ENCODE peak calls at places on chromosomes 6 and 20, in ten cellular contexts. I is mesendoderm, T is neuronal stem cell, M is fibroblast of lung, D is breast epithelium, V is right lobe of liver, H is right cardiac atrium, R is Peyer's patch, W is endothelial cell of umbilical vein, S is neural progenitor cell. Z is an unnamed sample.

GRCh38 chr6:75084872-75085381 is 120.9 kb downstream of the COL12A1 start:
- DNase-seq in T (peak), M (no peak), W (no peak), R (no peak), V (peak), I (peak), D (peak), S (peak), H (peak), Z (no peak)

GRCh38 chr6:117469356-117469755 is 13.1 kb upstream of the DCBLD1 start:
- DNase-seq in M (no peak), D (no peak), H (no peak), I (no peak), T (no peak), W (no peak), S (no peak), R (no peak), V (no peak), Z (no peak)

GRCh38 chr6:20707870-20708269 is 173.6 kb downstream of the CDKAL1 start:
- DNase-seq in I (no peak), M (no peak), S (no peak), R (no peak), V (no peak), T (no peak), W (no peak), D (no peak), H (no peak), Z (no peak)

GRCh38 chr20:63740070-63740500 is 509 bp downstream of the SLC2A4RG start:
- DNase-seq in H (peak), W (peak), I (peak), V (peak), T (peak), S (peak), M (peak), R (peak), D (no peak), Z (no peak)

GRCh38 chr6:22657341-22657985 is 88.1 kb downstream of the HDGFL1 start:
- DNase-seq in S (no peak), I (no peak), R (no peak), M (peak), W (no peak), H (no peak), T (no peak), D (no peak), V (no peak), Z (peak)

GRCh38 chr6:104566411-104566810 is 293.3 kb downstream of the HACE1 start:
- DNase-seq in H (no peak), V (no peak), W (peak), D (no peak), R (no peak), T (no peak), M (peak), I (no peak), S (no peak), Z (no peak)

GRCh38 chr6:113668712-113669408 is 188.3 kb upstream of the MARCKS start:
- DNase-seq in V (no peak), I (no peak), D (no peak), H (no peak), W (no peak), S (no peak), R (no peak), M (no peak), T (no peak), Z (no peak)

GRCh38 chr6:4612636-4613171 is 163.5 kb upstream of the CDYL start:
- DNase-seq in M (no peak), R (no peak), V (no peak), D (no peak), H (peak), I (no peak), W (no peak), T (no peak), S (no peak), Z (no peak)

GRCh38 chr6:89989742-89990141 is 95.5 kb downstream of the GJA10 start:
- DNase-seq in S (no peak), V (no peak), H (no peak), T (no peak), W (no peak), M (peak), R (no peak), I (peak), D (no peak), Z (no peak)

GRCh38 chr6:82248233-82248735 is 740 bp upstream of the IBTK start:
- DNase-seq in H (no peak), D (no peak), R (no peak), S (peak), I (peak), M (peak), T (no peak), W (no peak), V (no peak), Z (no peak)

GRCh38 chr6:46626228-46626909 is 26.2 kb downstream of the CYP39A1 start:
- DNase-seq in W (peak), R (no peak), T (peak), V (no peak), S (peak), M (no peak), I (peak), D (no peak), H (no peak), Z (no peak)

GRCh38 chr6:109449789-109450673 is 5.5 kb downstream of the MICAL1 start:
- DNase-seq in T (no peak), I (no peak), D (no peak), V (no peak), W (no peak), H (no peak), R (peak), M (no peak), S (no peak), Z (no peak)

GRCh38 chr6:32867559-32868256 is 13.7 kb downstream of the PSMB9 start:
- DNase-seq in D (no peak), I (no peak), T (no peak), H (no peak), R (no peak), S (no peak), M (no peak), V (no peak), W (no peak), Z (no peak)
- H3K27ac ChIP-seq in D (no peak), I (no peak), T (no peak), H (no peak), R (peak), S (no peak), M (no peak), V (no peak), W (no peak), Z (no peak)

GRCh38 chr6:99092009-99092408 is 144.3 kb upstream of the FBXL4 start:
- DNase-seq in H (no peak), V (no peak), T (no peak), R (no peak), W (no peak), S (no peak), D (no peak), I (no peak), M (no peak), Z (no peak)
- H3K27ac ChIP-seq in H (no peak), V (no peak), T (no peak), R (no peak), W (no peak), S (no peak), D (no peak), I (no peak), M (no peak), Z (no peak)

DNA sequence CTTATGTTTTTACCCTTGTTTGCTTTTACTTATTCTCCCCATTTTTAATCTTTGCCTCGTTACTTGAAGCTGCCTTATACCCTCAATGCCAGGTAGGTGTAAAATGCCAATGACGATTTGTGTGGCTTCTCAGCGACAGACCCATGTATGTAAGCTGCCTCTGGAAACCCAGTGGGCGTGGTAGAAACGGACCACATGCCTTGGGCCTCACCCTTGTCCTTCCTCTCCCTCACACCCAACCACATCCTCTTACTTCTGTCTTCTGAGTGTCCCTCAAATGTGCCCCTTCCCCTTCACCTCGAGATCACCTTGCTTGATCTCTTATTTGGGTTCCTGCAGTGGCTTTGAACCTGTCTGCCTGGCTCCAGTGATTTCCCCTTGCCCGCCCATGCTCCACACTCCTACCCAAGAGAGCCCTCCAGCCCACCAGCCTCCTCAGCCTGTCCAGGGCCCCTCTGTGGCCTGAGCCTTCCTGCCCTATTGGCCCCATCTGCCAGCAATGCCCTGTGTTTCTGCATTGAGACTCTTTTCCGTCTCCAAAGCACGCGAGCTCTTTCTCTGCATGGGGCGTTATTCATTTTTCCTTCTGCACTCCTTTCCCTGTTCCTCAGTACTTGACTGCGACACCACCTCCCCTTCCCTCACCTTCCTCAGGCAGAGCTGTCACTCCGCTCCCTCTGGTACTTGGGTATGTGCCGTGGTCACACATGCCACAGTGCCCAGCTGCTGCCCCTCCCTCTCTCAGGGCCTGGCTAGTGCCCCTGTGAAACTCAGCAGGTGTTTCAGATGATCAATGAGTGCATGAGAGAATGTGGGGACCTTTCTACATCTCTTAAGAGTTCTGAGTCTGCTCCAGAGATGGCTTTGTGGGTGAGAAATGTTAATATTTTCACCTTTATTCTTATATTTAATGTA is 115.4 kb downstream of the SLX4IP start:
- DNase-seq in H (no peak), M (no peak), D (no peak), S (no peak), T (no peak), I (no peak), V (no peak), R (no peak), W (no peak), Z (no peak)
- H3K27ac ChIP-seq in H (no peak), M (no peak), D (no peak), S (no peak), T (no peak), I (no peak), V (no peak), R (no peak), W (no peak), Z (no peak)

GRCh38 chr6:63789699-63790098 is 154.1 kb downstream of the PHF3 start:
- DNase-seq in V (no peak), R (no peak), I (no peak), W (no peak), M (no peak), D (no peak), H (no peak), S (no peak), T (no peak), Z (no peak)
- H3K27ac ChIP-seq in V (no peak), R (no peak), I (no peak), W (no peak), M (no peak), D (no peak), H (no peak), S (no peak), T (no peak), Z (no peak)

GRCh38 chr20:41221614-41222218 is 84.4 kb downstream of the PLCG1 start:
- DNase-seq in I (no peak), W (no peak), H (no peak), D (no peak), V (no peak), R (no peak), S (no peak), T (no peak), M (peak), Z (peak)

GRCh38 chr20:41217422-41217821 is 80.1 kb downstream of the PLCG1 start:
- DNase-seq in I (no peak), D (no peak), H (no peak), W (no peak), V (no peak), S (no peak), M (no peak), R (no peak), T (no peak), Z (no peak)

GRCh38 chr20:41218466-41218865 is 81.1 kb downstream of the PLCG1 start:
- DNase-seq in V (no peak), M (peak), T (no peak), D (no peak), S (no peak), W (no peak), I (no peak), H (no peak), R (no peak), Z (no peak)

GRCh38 chr20:41222299-41222698 is 85.0 kb downstream of the PLCG1 start:
- DNase-seq in S (no peak), W (no peak), M (peak), H (no peak), D (no peak), I (no peak), T (no peak), R (no peak), V (no peak), Z (no peak)

DNA sequence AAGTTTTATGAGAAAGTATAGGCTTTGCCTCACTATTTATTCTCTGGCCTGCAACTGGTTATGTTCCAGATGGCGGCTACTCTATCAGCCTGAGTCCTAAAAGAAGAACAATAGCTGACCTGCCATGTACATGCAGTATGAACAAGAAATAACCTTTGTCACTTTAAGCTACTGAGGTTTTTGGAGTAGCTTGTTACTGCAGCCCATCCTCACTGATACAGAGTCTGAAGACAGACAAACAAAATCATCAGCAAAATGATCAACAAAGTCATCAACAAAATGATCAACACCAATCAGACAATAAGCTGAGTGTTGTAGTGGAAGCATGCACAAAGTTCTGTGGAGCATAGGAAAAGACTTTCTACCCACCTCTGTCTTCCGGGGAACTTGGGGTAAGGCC is 82.5 kb downstream of the PLCG1 start:
- DNase-seq in M (no peak), V (no peak), S (no peak), D (no peak), I (no peak), R (no peak), W (no peak), H (no peak), T (no peak), Z (no peak)
- H3K27ac ChIP-seq in M (no peak), V (no peak), S (no peak), D (no peak), I (no peak), R (no peak), W (no peak), H (no peak), T (no peak), Z (peak)

DNA sequence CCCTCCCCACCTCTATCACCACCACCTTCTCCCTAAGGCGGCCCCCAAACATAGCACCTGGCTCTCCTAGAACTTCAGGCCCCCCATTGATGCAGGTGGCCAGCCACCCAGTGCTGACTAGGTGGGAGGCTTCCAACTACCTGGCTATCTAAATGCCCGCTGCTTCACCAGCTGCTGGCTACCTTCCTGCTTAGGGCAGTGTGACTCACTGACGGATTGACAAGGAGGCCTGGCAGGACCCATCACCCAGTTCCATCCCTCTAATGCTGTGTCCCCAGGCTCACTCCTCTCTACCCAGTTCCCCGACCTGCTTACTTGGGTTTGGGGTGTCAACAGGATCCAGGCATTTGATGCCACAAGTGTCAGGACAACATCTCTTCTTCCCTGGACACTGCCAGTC is 1.1 kb downstream of the SLPI start:
- DNase-seq in V (no peak), R (no peak), H (no peak), M (no peak), S (no peak), D (no peak), T (no peak), W (no peak), I (no peak), Z (no peak)
- H3K27ac ChIP-seq in V (no peak), R (no peak), H (no peak), M (no peak), S (no peak), D (peak), T (no peak), W (no peak), I (no peak), Z (no peak)

GRCh38 chr6:71383891-71384489 is 95.4 kb downstream of the OGFRL1 start:
- DNase-seq in I (peak), T (peak), H (no peak), M (peak), D (no peak), R (no peak), S (peak), W (peak), V (no peak), Z (no peak)

GRCh38 chr6:71387179-71387578 is 98.6 kb downstream of the OGFRL1 start:
- DNase-seq in M (peak), R (no peak), I (no peak), H (no peak), V (no peak), S (no peak), W (no peak), D (no peak), T (no peak), Z (no peak)

GRCh38 chr6:71388068-71388744 is 99.6 kb downstream of the OGFRL1 start:
- DNase-seq in R (no peak), V (no peak), M (no peak), S (no peak), W (no peak), I (no peak), T (no peak), H (no peak), D (no peak), Z (no peak)

GRCh38 chr6:71385111-71385822 is 96.7 kb downstream of the OGFRL1 start:
- DNase-seq in M (no peak), W (no peak), D (no peak), I (no peak), V (no peak), S (no peak), H (no peak), T (no peak), R (no peak), Z (no peak)

DNA sequence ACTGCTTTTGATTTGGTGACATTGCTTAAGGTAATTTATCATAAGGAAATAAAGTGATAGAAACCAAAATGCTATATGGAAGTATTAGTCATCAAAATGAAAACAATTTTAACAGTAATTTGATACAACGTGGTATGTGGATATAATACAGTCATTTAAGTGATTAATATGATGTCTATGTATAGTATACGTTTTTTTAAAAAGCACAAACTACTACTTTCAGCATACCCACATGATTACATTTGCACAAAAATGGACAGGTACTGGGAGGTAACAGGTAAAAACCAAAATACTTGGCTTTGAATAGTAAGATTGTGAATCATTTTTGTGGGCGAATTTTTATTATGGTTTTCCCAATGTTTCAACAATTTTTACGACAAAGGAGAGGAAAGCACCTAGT is 97.6 kb downstream of the OGFRL1 start:
- DNase-seq in D (no peak), S (no peak), H (no peak), R (no peak), M (no peak), V (no peak), W (peak), T (no peak), I (no peak), Z (no peak)
- H3K27ac ChIP-seq in D (no peak), S (no peak), H (no peak), R (no peak), M (no peak), V (no peak), W (peak), T (no peak), I (no peak), Z (no peak)

GRCh38 chr6:53455678-53456077 is 89.2 kb downstream of the GCLC start:
- DNase-seq in S (no peak), V (no peak), M (no peak), W (no peak), T (no peak), H (no peak), D (no peak), R (no peak), I (no peak), Z (no peak)

GRCh38 chr6:53461041-53461656 is 83.8 kb downstream of the GCLC start:
- DNase-seq in W (no peak), I (no peak), M (no peak), R (no peak), T (no peak), H (no peak), D (no peak), S (no peak), V (no peak), Z (no peak)

GRCh38 chr6:53456809-53457208 is 88.1 kb downstream of the GCLC start:
- DNase-seq in S (no peak), M (no peak), V (no peak), H (no peak), I (no peak), D (no peak), W (no peak), T (no peak), R (no peak), Z (no peak)

GRCh38 chr6:53461682-53462081 is 83.2 kb downstream of the GCLC start:
- DNase-seq in D (no peak), H (no peak), M (no peak), W (no peak), I (no peak), R (peak), V (no peak), T (no peak), S (peak), Z (no peak)

DNA sequence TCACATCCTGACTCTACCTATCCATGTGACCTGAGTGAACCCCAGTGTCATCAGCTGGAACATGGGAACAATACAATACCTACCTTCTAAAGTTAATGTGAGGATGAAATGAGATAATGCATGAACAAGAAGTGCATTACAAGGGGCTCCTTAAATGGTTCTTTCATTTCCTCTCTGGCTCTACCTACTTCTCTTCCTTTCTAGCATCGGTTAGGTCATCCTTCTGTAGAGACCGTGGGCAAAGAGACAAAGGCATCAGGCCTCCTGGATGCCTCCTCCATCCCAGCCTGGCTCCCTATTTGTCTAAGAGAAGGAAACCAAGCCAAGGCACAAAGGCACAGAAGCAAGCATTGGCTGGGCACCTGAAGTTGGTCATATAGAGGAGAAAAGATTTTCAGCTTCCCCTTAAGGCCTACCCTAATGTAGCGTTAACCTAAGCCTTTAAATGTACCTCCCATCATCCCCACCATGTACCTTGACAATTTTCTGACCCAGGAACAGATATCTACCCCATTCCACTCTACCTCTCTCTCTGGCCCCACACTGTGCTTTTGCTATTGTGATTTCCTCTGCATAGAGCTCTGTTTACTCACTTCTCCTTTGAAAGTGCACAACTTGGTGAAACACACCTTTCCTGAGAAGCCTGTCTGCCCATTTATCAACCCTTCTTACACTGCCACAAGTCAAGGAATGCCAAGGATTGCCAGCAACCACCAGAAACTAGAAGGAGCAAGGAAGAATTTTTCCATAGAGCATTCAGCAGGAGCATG is 86.6 kb downstream of the GCLC start:
- DNase-seq in T (no peak), I (no peak), W (no peak), S (no peak), D (no peak), H (no peak), V (no peak), R (no peak), M (no peak), Z (no peak)
- H3K27ac ChIP-seq in T (no peak), I (no peak), W (no peak), S (no peak), D (no peak), H (no peak), V (no peak), R (peak), M (no peak), Z (no peak)

DNA sequence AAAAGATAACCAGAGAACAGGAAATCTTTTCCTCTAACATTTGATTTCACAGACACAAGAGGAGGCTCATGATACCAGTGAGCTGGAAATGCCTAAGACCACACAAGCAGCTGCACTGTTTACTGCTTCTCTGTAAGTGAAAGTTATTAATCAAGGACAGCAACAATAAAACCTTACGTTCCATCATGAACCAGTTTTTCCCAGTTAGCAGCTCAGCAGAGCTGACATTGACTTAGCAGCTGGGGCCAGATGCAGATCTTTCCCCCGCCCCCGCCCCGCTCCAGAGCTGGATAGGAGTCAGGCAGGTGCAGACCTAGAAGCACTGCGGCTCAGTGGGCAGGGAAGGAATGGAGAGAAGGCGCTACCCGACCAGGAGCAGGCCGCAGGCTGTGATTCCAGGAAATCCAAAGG is 275.2 kb downstream of the GMDS start:
- DNase-seq in W (peak), I (no peak), H (no peak), R (no peak), V (no peak), S (no peak), T (no peak), D (no peak), M (peak), Z (no peak)
- H3K27ac ChIP-seq in W (no peak), I (no peak), H (no peak), R (no peak), V (no peak), S (no peak), T (no peak), D (no peak), M (no peak), Z (no peak)